ENCODE peak calls at places on chromosomes 11 and 22, in five cellular contexts. V is K562, U is PC-9, I is sciatic nerve, A is H9. P is an unnamed sample.

GRCh38 chr11:92627615-92628201 is 341.7 kb upstream of the MTNR1B start:
- DNase-seq in V (no peak), U (peak), I (no peak), A (no peak), P (no peak)

GRCh38 chr11:1744137-1744878 is 6.1 kb downstream of the IFITM10 start:
- DNase-seq in V (no peak), U (no peak), I (peak), A (no peak), P (no peak)

GRCh38 chr11:111631666-111632039 is 29.4 kb downstream of the SIK2 start:
- DNase-seq in V (no peak), U (no peak), I (no peak), A (no peak), P (no peak)

GRCh38 chr22:36741968-36742367 is 34.0 kb downstream of the IFT27 start:
- DNase-seq in V (no peak), U (no peak), I (peak), A (peak), P (no peak)

GRCh38 chr11:63869686-63870085 is 30.8 kb downstream of the MARK2 start:
- DNase-seq in V (no peak), U (no peak), I (no peak), A (no peak), P (no peak)

GRCh38 chr11:122746050-122746478 is 90.5 kb downstream of the UBASH3B start:
- DNase-seq in V (no peak), U (no peak), I (no peak), A (no peak), P (peak)

GRCh38 chr11:106961518-106961917 is 56.8 kb downstream of the GUCY1A2 start:
- DNase-seq in V (no peak), U (no peak), I (no peak), A (no peak), P (no peak)

GRCh38 chr11:83278351-83278750 is 7.8 kb downstream of the CCDC90B start:
- DNase-seq in V (no peak), U (no peak), I (no peak), A (no peak), P (no peak)

GRCh38 chr11:92511522-92512203 is 287.0 kb downstream of the FAT3 start:
- DNase-seq in V (no peak), U (no peak), I (no peak), A (no peak), P (no peak)

GRCh38 chr11:12285811-12286222 is 91.6 kb upstream of the PARVA start:
- DNase-seq in V (no peak), U (no peak), I (no peak), A (no peak), P (no peak)

GRCh38 chr11:118938491-118939411 is 13.0 kb upstream of the BCL9L start:
- DNase-seq in V (no peak), U (peak), I (no peak), A (no peak), P (no peak)

GRCh38 chr11:63017306-63017974 is 1.8 kb upstream of the SLC22A8 start:
- DNase-seq in V (no peak), U (no peak), I (peak), A (no peak), P (no peak)

GRCh38 chr22:37745548-37746365 is 48.9 kb downstream of the TRIOBP start:
- DNase-seq in V (peak), U (peak), I (peak), A (peak), P (peak)

GRCh38 chr11:124788521-124788920 is 11.7 kb downstream of the MSANTD2 start:
- DNase-seq in V (no peak), U (no peak), I (no peak), A (no peak), P (no peak)

GRCh38 chr11:17734986-17735822 is 623 bp downstream of the KCNC1 start:
- DNase-seq in V (peak), U (peak), I (peak), A (peak), P (no peak)

GRCh38 chr22:35324762-35325161 is 25.1 kb downstream of the TOM1 start:
- DNase-seq in V (no peak), U (no peak), I (no peak), A (no peak), P (no peak)

GRCh38 chr11:83192846-83193245 is 666 bp upstream of the ANKRD42 start:
- DNase-seq in V (no peak), U (no peak), I (no peak), A (no peak), P (no peak)

GRCh38 chr11:72591785-72592490 is 82.3 kb downstream of the PDE2A start:
- DNase-seq in V (no peak), U (no peak), I (no peak), A (no peak), P (no peak)

P was measured in GM12878.